ENCODE peak calls at places on chromosomes 16 and 17, in nine cellular contexts. H, L, X, F, S, J, B, M and P are unnamed samples.

GRCh38 chr16:29256501-29256981 is 150.0 kb downstream of the NPIPB11 start:
- DNase-seq in H (no peak), L (no peak), X (no peak), F (no peak), S (peak; percentile 26), J (no peak), B (no peak), M (no peak), P (peak; percentile 24)

GRCh38 chr17:45775576-45776011 is 8.5 kb upstream of the CRHR1 start:
- DNase-seq in H (no peak), L (no peak), X (no peak), F (peak; percentile 9), S (no peak), J (no peak), B (peak; percentile 17), M (peak; percentile 86), P (no peak)

GRCh38 chr17:64635647-64636305 is 26.3 kb downstream of the SMURF2 start:
- DNase-seq in H (no peak), L (no peak), X (no peak), F (peak; percentile 52), S (no peak), J (no peak), B (peak; percentile 72), M (no peak), P (no peak)

GRCh38 chr16:72785886-72786285 is 262.0 kb downstream of the ZFHX3 start:
- DNase-seq in H (no peak), L (no peak), X (no peak), F (no peak), S (no peak), J (no peak), B (peak; percentile 21), M (no peak), P (no peak)

GRCh38 chr17:48642843-48643696 is 16.9 kb upstream of the HOXB9 start:
- DNase-seq in H (peak; percentile 49), L (no peak), X (no peak), F (no peak), S (no peak), J (peak; percentile 27), B (no peak), M (no peak), P (no peak)

GRCh38 chr17:35749560-35750412 is 3.3 kb downstream of the GAS2L2 start:
- DNase-seq in H (peak; percentile 82), L (no peak), X (no peak), F (no peak), S (no peak), J (no peak), B (peak; percentile 60), M (peak; percentile 38), P (peak; percentile 47)

GRCh38 chr16:50196736-50197135 is 43.6 kb downstream of the TENT4B start:
- DNase-seq in H (no peak), L (no peak), X (no peak), F (peak; percentile 61), S (no peak), J (no peak), B (peak; percentile 47), M (no peak), P (no peak)

GRCh38 chr17:72345536-72345935 is 224.7 kb downstream of the SOX9 start:
- DNase-seq in H (no peak), L (no peak), X (no peak), F (no peak), S (no peak), J (no peak), B (no peak), M (no peak), P (no peak)

GRCh38 chr16:54501797-54502196 is 215.2 kb upstream of the IRX3 start:
- DNase-seq in H (no peak), L (no peak), X (no peak), F (no peak), S (no peak), J (no peak), B (no peak), M (no peak), P (no peak)

GRCh38 chr16:57258910-57259475 is 13.9 kb downstream of the ARL2BP start:
- DNase-seq in H (no peak), L (no peak), X (peak; percentile 49), F (no peak), S (no peak), J (no peak), B (no peak), M (peak; percentile 21), P (no peak)

GRCh38 chr17:77916771-77917481 is 41.6 kb upstream of the TNRC6C start:
- DNase-seq in H (no peak), L (no peak), X (no peak), F (no peak), S (no peak), J (no peak), B (no peak), M (no peak), P (peak; percentile 1)

GRCh38 chr16:66551362-66551761 is 1.0 kb upstream of the CKLF start:
- DNase-seq in H (peak; percentile 82), L (no peak), X (no peak), F (no peak), S (peak; percentile 22), J (peak; percentile 47), B (no peak), M (no peak), P (peak; percentile 37)

GRCh38 chr16:57357330-57358151 is 1.0 kb upstream of the CCL22 start:
- DNase-seq in H (no peak), L (no peak), X (no peak), F (no peak), S (no peak), J (no peak), B (no peak), M (peak; percentile 20), P (no peak)

GRCh38 chr17:78185981-78186688 is 717 bp downstream of the TK1 start:
- DNase-seq in H (peak; percentile 82), L (no peak), X (peak; percentile 64), F (peak; percentile 41), S (no peak), J (peak; percentile 83), B (no peak), M (no peak), P (peak; percentile 42)

GRCh38 chr17:75738218-75738802 is 17.1 kb downstream of the ITGB4 start:
- DNase-seq in H (peak; percentile 43), L (no peak), X (no peak), F (no peak), S (no peak), J (no peak), B (peak; percentile 43), M (no peak), P (no peak)

GRCh38 chr17:72970794-72971512 is 121.5 kb downstream of the SLC39A11 start:
- DNase-seq in H (no peak), L (no peak), X (no peak), F (no peak), S (no peak), J (no peak), B (no peak), M (no peak), P (no peak)

GRCh38 chr17:58121925-58122324 is 26.3 kb upstream of the OR4D1 start:
- DNase-seq in H (peak; percentile 75), L (no peak), X (no peak), F (peak; percentile 20), S (no peak), J (no peak), B (peak; percentile 46), M (no peak), P (peak; percentile 54)

GRCh38 chr17:9959377-9959981 is 54.4 kb upstream of the RCVRN start:
- DNase-seq in H (peak; percentile 96), L (peak; percentile 67), X (no peak), F (peak; percentile 12), S (peak; percentile 29), J (peak; percentile 40), B (peak; percentile 67), M (no peak), P (peak; percentile 87)

GRCh38 chr17:64458756-64459155 is 9.8 kb downstream of the MILR1 start:
- DNase-seq in H (no peak), L (no peak), X (no peak), F (no peak), S (no peak), J (no peak), B (no peak), M (no peak), P (no peak)

GRCh38 chr16:88686062-88686438 is 257 bp downstream of the SNAI3 start:
- DNase-seq in H (no peak), L (no peak), X (no peak), F (no peak), S (no peak), J (no peak), B (no peak), M (peak; percentile 59), P (no peak)
- H3K4me1 ChIP-seq in H (no peaks in the 10 kb centered on the region), L (peaks cover 21% of the 10 kb centered on the region), X (no peaks in the 10 kb centered on the region), F (peaks cover 17% of the 10 kb centered on the region), S (peaks cover 2% of the 10 kb centered on the region), J (peaks cover 13% of the 10 kb centered on the region), B (peaks cover 13% of the 10 kb centered on the region), M (peaks cover 47% of the 10 kb centered on the region), P (peaks cover 16% of the 10 kb centered on the region)

GRCh38 chr16:15894571-15895358 is 6.4 kb upstream of the CEP20 start:
- DNase-seq in H (no peak), L (no peak), X (no peak), F (no peak), S (no peak), J (no peak), B (no peak), M (no peak), P (no peak)
- H3K27ac ChIP-seq in H (no peak overlapping the region), L (no peak overlapping the region), X (no peak overlapping the region), F (no peak overlapping the region), S (no peak overlapping the region), J (no peak overlapping the region), B (no peak overlapping the region), M (no peak overlapping the region), P (no peak overlapping the region)

GRCh38 chr16:22340945-22341344 is 33.5 kb downstream of the CDR2 start:
- DNase-seq in H (no peak), L (no peak), X (no peak), F (no peak), S (no peak), J (no peak), B (no peak), M (no peak), P (no peak)

GRCh38 chr16:22346463-22346862 is 28.0 kb downstream of the CDR2 start:
- DNase-seq in H (no peak), L (no peak), X (no peak), F (no peak), S (no peak), J (no peak), B (no peak), M (no peak), P (no peak)

GRCh38 chr16:22337045-22337444 is 37.4 kb downstream of the CDR2 start:
- DNase-seq in H (no peak), L (no peak), X (no peak), F (no peak), S (no peak), J (no peak), B (no peak), M (no peak), P (no peak)

GRCh38 chr16:22337849-22338248 is 36.6 kb downstream of the CDR2 start:
- DNase-seq in H (no peak), L (no peak), X (no peak), F (no peak), S (no peak), J (no peak), B (no peak), M (no peak), P (no peak)

GRCh38 chr16:22342082-22342481 is 32.3 kb downstream of the CDR2 start:
- DNase-seq in H (no peak), L (no peak), X (no peak), F (no peak), S (no peak), J (no peak), B (no peak), M (no peak), P (no peak)
- H3K4me1 ChIP-seq in H (peaks cover 2% of the 10 kb centered on the region), L (no peaks in the 10 kb centered on the region), X (peaks cover 10% of the 10 kb centered on the region), F (peaks cover 13% of the 10 kb centered on the region), S (no peaks in the 10 kb centered on the region), J (no peaks in the 10 kb centered on the region), B (no peaks in the 10 kb centered on the region), M (peaks cover 10% of the 10 kb centered on the region), P (no peaks in the 10 kb centered on the region)

GRCh38 chr16:14456793-14457481 is 173.1 kb downstream of the PARN start:
- DNase-seq in H (no peak), L (no peak), X (no peak), F (no peak), S (no peak), J (no peak), B (no peak), M (no peak), P (no peak)
- H3K27ac ChIP-seq in H (no peak overlapping the region), L (no peak overlapping the region), X (no peak overlapping the region), F (no peak overlapping the region), S (no peak overlapping the region), J (no peak overlapping the region), B (no peak overlapping the region), M (no peak overlapping the region), P (no peak overlapping the region)